ENCODE peak calls at places on chromosomes 3 and 15, in four cellular contexts. V is lower leg skin; P is AG09319; G is activated CD8-positive, alpha-beta memory T cell treated with anti-CD3 and anti-CD28 coated beads for 48 hours. U is an unnamed sample.

GRCh38 chr3:162760789-162761188 is 1264.2 kb downstream of the OTOL1 start:
- DNase-seq in V (no peak), P (no peak), G (no peak), U (no peak)

GRCh38 chr3:144444061-144444460 is 472.4 kb downstream of the DIPK2A start:
- DNase-seq in V (no peak), P (no peak), G (no peak), U (no peak)

GRCh38 chr15:52042051-52042851 is 23.2 kb downstream of the MAPK6 start:
- DNase-seq in V (no peak), P (no peak), G (no peak), U (no peak)

GRCh38 chr3:133837487-133838295 is 32.1 kb downstream of the SRPRB start:
- DNase-seq in V (no peak), P (no peak), G (no peak), U (no peak)

GRCh38 chr3:29758108-29759020 is 477.5 kb downstream of the RBMS3 start:
- DNase-seq in V (no peak), P (peak; percentile 79), G (no peak), U (no peak)

GRCh38 chr3:42101048-42101447 is 9.9 kb downstream of the TRAK1 start:
- DNase-seq in V (peak; percentile 59), P (no peak), G (no peak), U (no peak)

GRCh38 chr3:66642484-66642883 is 141.7 kb upstream of the LRIG1 start:
- DNase-seq in V (no peak), P (no peak), G (no peak), U (no peak)

GRCh38 chr3:134709563-134710312 is 58.9 kb upstream of the KY start:
- DNase-seq in V (no peak), P (no peak), G (no peak), U (no peak)

GRCh38 chr15:101323793-101324505 is 28.9 kb upstream of the SNRPA1 start:
- DNase-seq in V (no peak), P (no peak), G (no peak), U (no peak)

GRCh38 chr15:76239786-76240185 is 71.5 kb downstream of the ETFA start:
- DNase-seq in V (no peak), P (no peak), G (no peak), U (no peak)

GRCh38 chr3:125043599-125044151 is 12.1 kb downstream of the HEG1 start:
- DNase-seq in V (no peak), P (no peak), G (no peak), U (no peak)

GRCh38 chr3:29609007-29609805 is 328.3 kb downstream of the RBMS3 start:
- DNase-seq in V (no peak), P (no peak), G (no peak), U (no peak)

GRCh38 chr15:72078887-72079286 is 39.1 kb downstream of the MYO9A start:
- DNase-seq in V (no peak), P (no peak), G (no peak), U (no peak)

GRCh38 chr15:75364881-75365280 is 3.5 kb downstream of the MAN2C1 start:
- DNase-seq in V (no peak), P (no peak), G (no peak), U (no peak)

GRCh38 chr3:17799312-17799711 is 56.9 kb upstream of the TBC1D5 start:
- DNase-seq in V (no peak), P (no peak), G (no peak), U (no peak)

GRCh38 chr3:112757197-112757596 is 89.5 kb downstream of the CD200R1L start:
- DNase-seq in V (no peak), P (no peak), G (no peak), U (no peak)

GRCh38 chr15:78200276-78200930 is 34.0 kb downstream of the ACSBG1 start:
- DNase-seq in V (peak; percentile 6), P (no peak), G (no peak), U (no peak)

GRCh38 chr15:25180606-25181289 is 226.0 kb downstream of the SNRPN start:
- DNase-seq in V (no peak), P (no peak), G (no peak), U (no peak)

GRCh38 chr3:128438488-128439072 is 28.1 kb downstream of the DNAJB8 start:
- DNase-seq in V (no peak), P (no peak), G (no peak), U (no peak)

U was measured in mucosa of gallbladder.